ENCODE peak calls at places on chromosome 7, in seven cellular contexts. Z, V, L, K, R, M and H are unnamed samples.

GRCh38 chr7:91940572-91941341 is at the start of gene AKAP9:
- DNase-seq in Z (peak; percentile 63), V (peak; percentile 92), L (peak; percentile 78), K (peak; percentile 96), R (peak; percentile 74), M (peak; percentile 57), H (peak; percentile 90)

GRCh38 chr7:98300595-98301372 is 19.3 kb downstream of the BRI3 start:
- DNase-seq in Z (no peak), V (no peak), L (no peak), K (no peak), R (no peak), M (no peak), H (no peak)

GRCh38 chr7:48786951-48787350 is 137.4 kb upstream of the CDC14C start:
- DNase-seq in Z (no peak), V (no peak), L (no peak), K (no peak), R (no peak), M (no peak), H (peak; percentile 86)

GRCh38 chr7:29955799-29956476 is 33.7 kb downstream of the SCRN1 start:
- DNase-seq in Z (no peak), V (peak; percentile 50), L (peak; percentile 81), K (peak; percentile 15), R (no peak), M (no peak), H (no peak)

GRCh38 chr7:82017334-82017943 is 247.6 kb upstream of the HGF start:
- DNase-seq in Z (peak; percentile 74), V (no peak), L (no peak), K (no peak), R (peak; percentile 55), M (peak; percentile 65), H (peak; percentile 25)

GRCh38 chr7:156177396-156178055 is 365.3 kb upstream of the SHH start:
- DNase-seq in Z (no peak), V (no peak), L (no peak), K (no peak), R (no peak), M (no peak), H (no peak)

GRCh38 chr7:100867040-100867795 is at the start of gene TRIP6:
- DNase-seq in Z (peak; percentile 93), V (peak; percentile 73), L (peak; percentile 67), K (peak; percentile 86), R (peak; percentile 83), M (peak; percentile 93), H (peak; percentile 82)

GRCh38 chr7:97024209-97025129 is at the start of gene DLX5:
- DNase-seq in Z (peak; percentile 15), V (no peak), L (no peak), K (no peak), R (no peak), M (peak; percentile 6), H (no peak)

GRCh38 chr7:43570688-43571365 is 12.1 kb upstream of the STK17A start:
- DNase-seq in Z (no peak), V (no peak), L (no peak), K (no peak), R (no peak), M (no peak), H (no peak)

GRCh38 chr7:50342616-50343114 is 38.1 kb downstream of the IKZF1 start:
- DNase-seq in Z (no peak), V (peak; percentile 65), L (no peak), K (no peak), R (no peak), M (no peak), H (no peak)

GRCh38 chr7:36047254-36047653 is 105.8 kb upstream of the EEPD1 start:
- DNase-seq in Z (no peak), V (no peak), L (no peak), K (no peak), R (no peak), M (no peak), H (no peak)

GRCh38 chr7:32347244-32347828 is 142.8 kb downstream of the LSM5 start:
- DNase-seq in Z (peak; percentile 2), V (peak; percentile 52), L (no peak), K (peak; percentile 41), R (peak; percentile 8), M (no peak), H (no peak)

GRCh38 chr7:44276571-44277101 is 48.8 kb downstream of the CAMK2B start:
- DNase-seq in Z (no peak), V (no peak), L (peak; percentile 19), K (no peak), R (no peak), M (no peak), H (no peak)